ENCODE peak calls at places on chromosomes 5 and 9, in five cellular contexts. Y, I, N, A and M are unnamed samples.

GRCh38 chr5:137145726-137146125 is 353.4 kb downstream of the SPOCK1 start:
- DNase-seq in Y (no peak), I (no peak), N (no peak), A (no peak), M (no peak)

GRCh38 chr5:149434162-149435014 is 55.3 kb upstream of the IL17B start:
- DNase-seq in Y (peak), I (peak), N (peak), A (peak), M (no peak)

GRCh38 chr5:151477106-151477505 is 29.7 kb downstream of the SLC36A1 start:
- DNase-seq in Y (no peak), I (no peak), N (no peak), A (no peak), M (peak)

GRCh38 chr9:107542814-107543213 is 53.2 kb upstream of the KLF4 start:
- DNase-seq in Y (no peak), I (no peak), N (no peak), A (no peak), M (no peak)

GRCh38 chr5:136332213-136332612 is 33.1 kb downstream of the TRPC7 start:
- DNase-seq in Y (no peak), I (no peak), N (no peak), A (no peak), M (peak)

GRCh38 chr9:110126457-110126856 is 81.5 kb downstream of the C9orf152 start:
- DNase-seq in Y (no peak), I (no peak), N (no peak), A (no peak), M (no peak)

GRCh38 chr9:129520981-129521380 is 99.9 kb downstream of the C9orf50 start:
- DNase-seq in Y (no peak), I (no peak), N (no peak), A (no peak), M (no peak)

GRCh38 chr5:117561531-117561930 is 986.9 kb upstream of the SEMA6A start:
- DNase-seq in Y (no peak), I (no peak), N (no peak), A (no peak), M (no peak)

GRCh38 chr9:77440057-77440456 is 208.1 kb downstream of the GNA14 start:
- DNase-seq in Y (no peak), I (no peak), N (peak), A (no peak), M (no peak)

GRCh38 chr9:107833295-107833694 is 343.7 kb upstream of the KLF4 start:
- DNase-seq in Y (no peak), I (no peak), N (no peak), A (no peak), M (no peak)

GRCh38 chr5:17169507-17169906 is 47.9 kb upstream of the BASP1 start:
- DNase-seq in Y (no peak), I (no peak), N (no peak), A (no peak), M (no peak)

GRCh38 chr5:42026446-42026845 is 101.4 kb downstream of the FBXO4 start:
- DNase-seq in Y (no peak), I (no peak), N (no peak), A (no peak), M (no peak)

GRCh38 chr9:76441551-76442322 is 17.2 kb upstream of the GCNT1 start:
- DNase-seq in Y (peak), I (no peak), N (no peak), A (no peak), M (no peak)

GRCh38 chr9:33921967-33922895 is 105.3 kb downstream of the UBE2R2 start:
- DNase-seq in Y (peak), I (peak), N (peak), A (no peak), M (no peak)

GRCh38 chr5:38616061-38616460 is 59.6 kb upstream of the LIFR start:
- DNase-seq in Y (no peak), I (no peak), N (no peak), A (no peak), M (no peak)

GRCh38 chr9:78121488-78121887 is 89.9 kb upstream of the GNAQ start:
- DNase-seq in Y (peak), I (no peak), N (peak), A (peak), M (peak)

GRCh38 chr5:62477801-62478200 is 65.2 kb downstream of the IPO11 start:
- DNase-seq in Y (no peak), I (no peak), N (no peak), A (no peak), M (no peak)

GRCh38 chr9:106657951-106658350 is 205.0 kb upstream of the ZNF462 start:
- DNase-seq in Y (no peak), I (no peak), N (no peak), A (no peak), M (no peak)

GRCh38 chr9:14906654-14907359 is 3.4 kb downstream of the FREM1 start:
- DNase-seq in Y (no peak), I (no peak), N (no peak), A (no peak), M (no peak)

GRCh38 chr9:13956107-13956506 is 357.8 kb downstream of the NFIB start:
- DNase-seq in Y (no peak), I (no peak), N (no peak), A (no peak), M (no peak)

GRCh38 chr9:109143881-109144562 is 23.0 kb downstream of the FRRS1L start:
- DNase-seq in Y (peak), I (no peak), N (no peak), A (no peak), M (peak)

GRCh38 chr9:126589349-126589748 is 24.4 kb upstream of the LMX1B start:
- DNase-seq in Y (no peak), I (no peak), N (no peak), A (no peak), M (no peak)

GRCh38 chr5:140116716-140117115 is 2.8 kb downstream of the PURA start:
- DNase-seq in Y (no peak), I (no peak), N (no peak), A (no peak), M (no peak)

GRCh38 chr5:134028496-134028895 is 23.7 kb upstream of the VDAC1 start:
- DNase-seq in Y (no peak), I (no peak), N (no peak), A (no peak), M (no peak)

GRCh38 chr9:20884985-20885593 is 146.4 kb downstream of the HACD4 start:
- DNase-seq in Y (peak), I (no peak), N (no peak), A (peak), M (no peak)

GRCh38 chr5:97136471-97136870 is 5.9 kb downstream of the LIX1 start:
- DNase-seq in Y (no peak), I (no peak), N (no peak), A (no peak), M (no peak)

GRCh38 chr9:107546859-107547258 is 57.3 kb upstream of the KLF4 start:
- DNase-seq in Y (no peak), I (no peak), N (no peak), A (no peak), M (no peak)

GRCh38 chr9:68905129-68905528 is 108.8 kb downstream of the PRKACG start:
- DNase-seq in Y (no peak), I (no peak), N (no peak), A (no peak), M (no peak)

GRCh38 chr9:4620881-4621555 is 41.1 kb upstream of the PLPP6 start:
- DNase-seq in Y (no peak), I (no peak), N (no peak), A (no peak), M (no peak)

GRCh38 chr5:10145922-10146321 is 103.8 kb downstream of the ATPSCKMT start:
- DNase-seq in Y (no peak), I (no peak), N (no peak), A (no peak), M (no peak)

GRCh38 chr5:32639943-32640342 is 54.6 kb downstream of the SUB1 start:
- DNase-seq in Y (no peak), I (no peak), N (no peak), A (no peak), M (no peak)

GRCh38 chr9:91489391-91489899 is 65.8 kb upstream of the NFIL3 start:
- DNase-seq in Y (no peak), I (no peak), N (no peak), A (no peak), M (no peak)

GRCh38 chr5:103411721-103412120 is 150.9 kb downstream of the NUDT12 start:
- DNase-seq in Y (no peak), I (no peak), N (no peak), A (no peak), M (no peak)

GRCh38 chr9:27353405-27354229 is 56.7 kb upstream of the EQTN start:
- DNase-seq in Y (no peak), I (peak), N (peak), A (no peak), M (no peak)

GRCh38 chr9:32350682-32351081 is 33.8 kb upstream of the ACO1 start:
- DNase-seq in Y (no peak), I (no peak), N (no peak), A (no peak), M (no peak)